ENCODE peak calls at places on chromosomes 3 and 15, in five cellular contexts. E, N, D, C and K are unnamed samples.

GRCh38 chr3:170360916-170361315 is 3.4 kb downstream of the SKIL start:
- DNase-seq in N (no peak), D (no peak), C (no peak), E (no peak), K (no peak)

GRCh38 chr3:58986654-58987053 is 63.2 kb downstream of the CFAP20DC start:
- DNase-seq in D (no peak), E (no peak), N (no peak), C (no peak), K (no peak)

GRCh38 chr15:50353999-50354837 is 780 bp downstream of the GABPB1 start:
- DNase-seq in E (peak), D (peak), C (peak), N (peak), K (no peak)

GRCh38 chr15:66863382-66864085 is 161.5 kb downstream of the SMAD6 start:
- DNase-seq in D (no peak), N (no peak), C (no peak), E (no peak), K (no peak)

GRCh38 chr3:71796268-71796667 is 11.3 kb upstream of the PROK2 start:
- DNase-seq in C (no peak), D (no peak), N (no peak), E (no peak), K (no peak)

GRCh38 chr3:109336272-109336957 is 931 bp downstream of the DPPA4 start:
- DNase-seq in D (peak), E (no peak), C (no peak), N (no peak), K (no peak)

GRCh38 chr3:184016169-184016570 is 1.5 kb downstream of the ABCC5 start:
- DNase-seq in D (no peak), C (no peak), E (no peak), N (no peak), K (no peak)

GRCh38 chr15:65414841-65415621 is 7.7 kb downstream of the IGDCC4 start:
- DNase-seq in D (peak), N (peak), C (peak), E (no peak), K (peak)

GRCh38 chr3:150110097-150110496 is 139.4 kb upstream of the PFN2 start:
- DNase-seq in N (peak), C (no peak), E (no peak), D (no peak), K (no peak)

GRCh38 chr3:16524196-16524595 is 10.7 kb upstream of the RFTN1 start:
- DNase-seq in E (no peak), D (no peak), C (no peak), N (no peak), K (no peak)

GRCh38 chr3:15113468-15113867 is 14.5 kb upstream of the RBSN start:
- DNase-seq in C (no peak), E (no peak), N (no peak), D (no peak), K (no peak)

GRCh38 chr15:87528873-87529272 is 727.7 kb downstream of the NTRK3 start:
- DNase-seq in N (no peak), C (no peak), D (no peak), E (no peak), K (no peak)

GRCh38 chr3:139772539-139773500 is 95.0 kb upstream of the NMNAT3 start:
- DNase-seq in E (no peak), N (no peak), D (no peak), C (no peak), K (no peak)

GRCh38 chr3:83496459-83496858 is 1462.3 kb upstream of the CADM2 start:
- DNase-seq in C (no peak), E (no peak), N (no peak), D (no peak), K (no peak)

GRCh38 chr3:136838641-136839555 is 20.0 kb downstream of the SLC35G2 start:
- DNase-seq in N (no peak), E (no peak), C (no peak), D (no peak), K (no peak)

GRCh38 chr3:152198655-152199054 is 70.1 kb upstream of the MBNL1 start:
- DNase-seq in E (no peak), D (no peak), C (no peak), N (no peak), K (no peak)

GRCh38 chr15:50241684-50242450 is 23.7 kb downstream of the HDC start:
- DNase-seq in N (no peak), C (no peak), E (no peak), D (no peak), K (no peak)

GRCh38 chr3:116770815-116771450 is 61.4 kb downstream of the TUSC7 start:
- DNase-seq in E (no peak), C (peak), N (peak), D (peak), K (peak)

GRCh38 chr15:73900129-73900712 is 26.0 kb upstream of the LOXL1 start:
- DNase-seq in C (no peak), D (no peak), N (no peak), E (no peak), K (no peak)

GRCh38 chr3:43770426-43771103 is 79.8 kb downstream of the ABHD5 start:
- DNase-seq in N (no peak), D (no peak), C (peak), E (no peak), K (no peak)

GRCh38 chr3:24945575-24945974 is 450.9 kb upstream of the THRB start:
- DNase-seq in D (no peak), E (no peak), C (no peak), N (no peak), K (no peak)

GRCh38 chr3:111715911-111716523 is 120.9 kb upstream of the ZBED2 start:
- DNase-seq in C (no peak), D (peak), E (no peak), N (peak), K (no peak)

GRCh38 chr15:29451201-29451781 is 181.7 kb upstream of the NSMCE3 start:
- DNase-seq in E (no peak), C (no peak), D (peak), N (no peak), K (no peak)

GRCh38 chr3:110456438-110457138 is 615.0 kb upstream of the NECTIN3 start:
- DNase-seq in E (no peak), D (no peak), N (no peak), C (no peak), K (no peak)

GRCh38 chr15:49101536-49101935 is 53.9 kb downstream of the COPS2 start:
- DNase-seq in E (no peak), C (no peak), N (no peak), D (no peak), K (no peak)

GRCh38 chr3:127831723-127832172 is 9.4 kb upstream of the MGLL start:
- DNase-seq in E (no peak), C (peak), D (peak), N (peak), K (no peak)

GRCh38 chr3:42025388-42026138 is 63.7 kb upstream of the ULK4 start:
- DNase-seq in N (peak), C (peak), D (peak), E (no peak), K (peak)

GRCh38 chr3:98778383-98778782 is 15.2 kb downstream of the ST3GAL6 start:
- DNase-seq in C (no peak), D (no peak), N (no peak), E (no peak), K (no peak)

GRCh38 chr3:138114431-138114918 is 933 bp downstream of the DZIP1L start:
- DNase-seq in D (peak), E (no peak), C (no peak), N (no peak), K (no peak)

GRCh38 chr3:64384561-64384960 is 159.3 kb upstream of the PRICKLE2 start:
- DNase-seq in D (no peak), N (no peak), C (no peak), E (no peak), K (no peak)

GRCh38 chr15:90705212-90705611 is 11.9 kb upstream of the BLM start:
- DNase-seq in E (no peak), N (no peak), C (no peak), D (no peak), K (no peak)

GRCh38 chr3:141368062-141368924 is at the start of gene ZBTB38:
- DNase-seq in N (no peak), E (no peak), D (peak), C (peak), K (no peak)

GRCh38 chr3:194964809-194965208 is 279.1 kb downstream of the FAM43A start:
- DNase-seq in D (no peak), C (no peak), N (no peak), E (no peak), K (no peak)

GRCh38 chr15:64898406-64898805 is 13.3 kb upstream of the ANKDD1A start:
- DNase-seq in D (no peak), N (no peak), C (no peak), E (no peak), K (no peak)